ENCODE peak calls at places on chromosomes 11 and 22, in four cellular contexts. One of them, this sample, is unnamed.

GRCh38 chr11:66880484-66881211 is 23.8 kb downstream of the LRFN4 start:
- DNase-seq in astrocyte of the spinal cord: no peak
- DNase-seq in neuronal stem cell: no peak
- DNase-seq in Calu3: peak; percentile 79
- DNase-seq in this sample: no peak

GRCh38 chr22:46162771-46163170 is 12.4 kb downstream of the PPARA start:
- DNase-seq in Calu3: no peak
- DNase-seq in neuronal stem cell: no peak
- DNase-seq in astrocyte of the spinal cord: no peak
- DNase-seq in this sample: no peak

GRCh38 chr11:120147950-120148270 is 10.0 kb upstream of the TRIM29 start:
- DNase-seq in neuronal stem cell: no peak
- DNase-seq in astrocyte of the spinal cord: no peak
- DNase-seq in Calu3: no peak
- DNase-seq in this sample: no peak

GRCh38 chr22:44381761-44382454 is 69.2 kb upstream of the SHISAL1 start:
- DNase-seq in astrocyte of the spinal cord: no peak
- DNase-seq in Calu3: no peak
- DNase-seq in neuronal stem cell: no peak
- DNase-seq in this sample: no peak

GRCh38 chr11:114077482-114078305 is 18.2 kb downstream of the ZBTB16 start:
- DNase-seq in astrocyte of the spinal cord: no peak
- DNase-seq in neuronal stem cell: no peak
- DNase-seq in Calu3: no peak
- DNase-seq in this sample: no peak

GRCh38 chr11:34669458-34669857 is 48.6 kb downstream of the EHF start:
- DNase-seq in astrocyte of the spinal cord: no peak
- DNase-seq in Calu3: no peak
- DNase-seq in neuronal stem cell: no peak
- DNase-seq in this sample: no peak

GRCh38 chr11:12724301-12725046 is 50.3 kb downstream of the TEAD1 start:
- DNase-seq in astrocyte of the spinal cord: peak; percentile 94
- DNase-seq in Calu3: peak; percentile 86
- DNase-seq in neuronal stem cell: no peak
- DNase-seq in this sample: no peak

GRCh38 chr11:62124186-62125113 is 639 bp downstream of the INCENP start:
- DNase-seq in Calu3: peak; percentile 59
- DNase-seq in neuronal stem cell: no peak
- DNase-seq in astrocyte of the spinal cord: peak; percentile 31
- DNase-seq in this sample: no peak

GRCh38 chr11:132595711-132596111 is 936.6 kb downstream of the OPCML start:
- DNase-seq in neuronal stem cell: no peak
- DNase-seq in Calu3: no peak
- DNase-seq in astrocyte of the spinal cord: peak; percentile 21
- DNase-seq in this sample: no peak

GRCh38 chr22:38762607-38763006 is 6.8 kb upstream of the SUN2 start:
- DNase-seq in Calu3: no peak
- DNase-seq in neuronal stem cell: no peak
- DNase-seq in astrocyte of the spinal cord: no peak
- DNase-seq in this sample: no peak

GRCh38 chr11:47551086-47551485 is 1.8 kb downstream of the CELF1 start:
- DNase-seq in astrocyte of the spinal cord: no peak
- DNase-seq in neuronal stem cell: no peak
- DNase-seq in Calu3: no peak
- DNase-seq in this sample: no peak

This sample was measured in T-helper 1 cell.